ENCODE peak calls at places on chromosomes 16 and 17, in seven cellular contexts. O is CD8-positive, alpha-beta T cell; C is right lobe of liver; U is hepatocyte; T is heart right ventricle; Y is brain microvascular endothelial cell; I is GM23248. W is an unnamed sample.

GRCh38 chr17:51604299-51605020 is 344.1 kb downstream of the UTP18 start:
- DNase-seq in O (no peak), C (no peak), U (no peak), T (no peak), Y (no peak), I (no peak), W (no peak)

GRCh38 chr16:86783626-86784266 is 205.4 kb downstream of the FOXL1 start:
- DNase-seq in O (no peak), C (no peak), U (no peak), T (no peak), Y (no peak), I (peak), W (no peak)

GRCh38 chr16:70490261-70490660 is 33.1 kb downstream of the COG4 start:
- DNase-seq in O (no peak), C (no peak), U (no peak), T (no peak), Y (no peak), I (no peak), W (no peak)

GRCh38 chr17:7740481-7741001 is 23.0 kb downstream of the DNAH2 start:
- DNase-seq in O (no peak), C (peak), U (no peak), T (peak), Y (no peak), I (no peak), W (no peak)

GRCh38 chr17:17103160-17103559 is 60.9 kb downstream of the MPRIP start:
- DNase-seq in O (no peak), C (peak), U (no peak), T (no peak), Y (no peak), I (no peak), W (no peak)

GRCh38 chr16:88927010-88927409 is 50.0 kb downstream of the CBFA2T3 start:
- DNase-seq in O (no peak), C (no peak), U (no peak), T (no peak), Y (no peak), I (no peak), W (peak)

GRCh38 chr16:46658925-46659324 is 30.1 kb downstream of the VPS35 start:
- DNase-seq in O (no peak), C (peak), U (no peak), T (no peak), Y (no peak), I (no peak), W (no peak)

GRCh38 chr17:82745524-82745923 is 6.3 kb upstream of the TBCD start:
- DNase-seq in O (no peak), C (peak), U (no peak), T (no peak), Y (no peak), I (no peak), W (no peak)

GRCh38 chr16:14284371-14284770 is 213.3 kb downstream of the MRTFB start:
- DNase-seq in O (no peak), C (no peak), U (no peak), T (no peak), Y (no peak), I (no peak), W (no peak)

GRCh38 chr16:14283786-14284185 is 212.7 kb downstream of the MRTFB start:
- DNase-seq in O (no peak), C (no peak), U (no peak), T (no peak), Y (no peak), I (no peak), W (no peak)

GRCh38 chr16:14284930-14285541 is 213.9 kb downstream of the MRTFB start:
- DNase-seq in O (peak), C (peak), U (peak), T (no peak), Y (peak), I (peak), W (peak)

GRCh38 chr16:14285542-14286380 is 214.6 kb downstream of the MRTFB start:
- DNase-seq in O (peak), C (peak), U (peak), T (peak), Y (peak), I (peak), W (peak)

DNA sequence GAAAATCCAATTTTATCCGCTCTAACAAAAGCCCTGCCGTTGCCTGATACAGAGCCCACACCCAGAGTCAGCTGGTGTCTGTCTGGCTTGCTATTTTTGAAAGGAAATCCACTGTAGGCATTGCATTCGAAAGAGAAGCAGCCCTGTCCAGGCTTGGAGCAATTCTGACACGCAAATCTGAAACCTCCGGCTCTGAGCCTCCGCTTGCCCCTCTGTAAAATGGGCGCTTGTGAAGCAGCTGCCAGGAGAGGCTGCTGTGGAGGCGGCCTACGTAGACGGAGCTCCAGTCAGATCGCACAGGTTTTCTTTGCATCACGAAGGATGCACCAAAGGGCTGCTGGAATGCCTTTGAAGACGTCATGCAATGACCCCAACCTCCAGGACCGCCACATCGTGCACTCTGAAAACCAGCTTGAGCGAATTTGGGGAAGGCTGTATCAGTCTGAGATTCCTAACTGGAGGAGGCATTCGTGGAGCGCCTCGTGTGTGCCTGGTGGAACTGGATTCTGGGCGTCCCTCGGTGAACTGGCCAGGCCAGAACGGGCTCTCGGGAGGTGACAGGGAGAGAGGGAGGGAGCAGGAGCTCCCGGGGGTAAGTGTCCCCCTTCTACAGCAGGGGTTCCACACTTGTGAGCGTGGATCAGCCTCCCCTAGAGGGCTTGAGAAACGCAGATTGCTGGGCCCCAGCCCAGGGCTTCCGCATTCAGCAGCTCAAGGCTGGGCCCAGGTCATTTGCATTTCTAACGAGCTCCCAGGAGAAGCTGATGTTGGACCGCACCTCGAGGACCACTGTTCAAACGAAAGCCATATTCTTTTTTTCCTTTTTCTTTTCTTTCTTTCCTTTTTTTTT is 215.5 kb downstream of the MRTFB start:
- DNase-seq in O (no peak), C (no peak), U (peak), T (no peak), Y (no peak), I (peak), W (peak)
- H3K27ac ChIP-seq in O (no peak), C (no peak), U (peak), T (no peak), Y (no peak), I (peak), W (no peak)

GRCh38 chr17:42458497-42459255 is at the start of gene ATP6V0A1:
- DNase-seq in O (peak), C (peak), U (peak), T (peak), Y (peak), I (peak), W (peak)

GRCh38 chr17:42459256-42459982 is 741 bp downstream of the ATP6V0A1 start:
- DNase-seq in O (no peak), C (peak), U (peak), T (peak), Y (peak), I (peak), W (peak)

GRCh38 chr17:42460371-42460770 is 1.7 kb downstream of the ATP6V0A1 start:
- DNase-seq in O (no peak), C (no peak), U (no peak), T (no peak), Y (no peak), I (no peak), W (no peak)

GRCh38 chr17:42457107-42457787 is 1.4 kb upstream of the ATP6V0A1 start:
- DNase-seq in O (no peak), C (no peak), U (no peak), T (no peak), Y (no peak), I (peak), W (no peak)

DNA sequence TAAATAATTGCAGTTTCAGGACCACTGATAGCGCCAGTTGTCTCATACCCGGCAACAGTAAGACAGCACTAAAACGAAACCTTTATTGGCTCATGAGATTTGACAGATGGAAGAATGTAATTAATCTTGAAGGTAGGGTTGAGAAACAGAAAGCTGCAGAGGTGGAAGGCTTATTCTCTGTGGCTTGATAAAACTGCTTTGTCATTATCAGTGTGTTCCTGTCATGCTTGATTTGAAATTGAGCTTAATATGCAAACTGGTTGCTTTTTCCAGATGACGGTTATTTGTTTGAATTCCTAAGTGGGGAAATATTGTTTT is 1.3 kb downstream of the ATP6V0A1 start:
- DNase-seq in O (no peak), C (no peak), U (peak), T (no peak), Y (peak), I (peak), W (peak)
- H3K27ac ChIP-seq in O (no peak), C (peak), U (peak), T (no peak), Y (peak), I (peak), W (no peak)

DNA sequence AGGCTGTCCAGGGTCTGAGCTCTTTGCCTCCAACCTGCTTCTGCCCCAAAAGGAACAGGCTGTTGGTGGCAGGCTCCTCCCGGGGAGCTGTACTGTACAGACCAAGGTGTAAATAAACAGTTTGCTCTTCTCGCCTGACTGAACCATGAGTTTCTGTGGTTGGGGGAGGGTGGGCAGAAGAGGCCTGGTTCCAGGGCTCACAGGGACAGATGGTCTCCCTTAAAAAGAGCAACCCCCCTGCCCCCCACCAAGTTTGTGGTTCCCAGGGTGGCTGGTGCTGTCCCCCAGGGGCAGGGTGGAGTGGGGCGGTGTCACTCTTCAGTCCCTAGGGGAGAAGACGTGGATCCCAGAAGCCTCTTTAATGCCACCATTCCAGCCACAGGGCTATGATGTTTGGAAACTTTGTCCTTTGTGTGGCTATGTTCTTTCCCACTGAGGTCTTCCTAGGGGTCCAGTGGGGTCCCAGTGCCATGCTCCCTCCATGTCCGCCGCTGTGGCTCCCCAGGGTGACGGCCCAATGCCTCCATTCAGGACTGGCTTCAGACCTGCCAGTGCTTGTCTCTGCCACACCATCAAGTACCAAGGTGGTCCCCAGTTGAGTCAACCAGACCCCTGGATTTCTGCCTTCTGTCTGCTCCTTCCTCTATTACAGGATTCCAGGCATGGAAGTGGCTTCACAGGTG is 146.7 kb downstream of the RAB11FIP4 start:
- DNase-seq in O (no peak), C (no peak), U (no peak), T (no peak), Y (no peak), I (no peak), W (no peak)
- H3K27ac ChIP-seq in O (no peak), C (no peak), U (peak), T (no peak), Y (no peak), I (no peak), W (no peak)

DNA sequence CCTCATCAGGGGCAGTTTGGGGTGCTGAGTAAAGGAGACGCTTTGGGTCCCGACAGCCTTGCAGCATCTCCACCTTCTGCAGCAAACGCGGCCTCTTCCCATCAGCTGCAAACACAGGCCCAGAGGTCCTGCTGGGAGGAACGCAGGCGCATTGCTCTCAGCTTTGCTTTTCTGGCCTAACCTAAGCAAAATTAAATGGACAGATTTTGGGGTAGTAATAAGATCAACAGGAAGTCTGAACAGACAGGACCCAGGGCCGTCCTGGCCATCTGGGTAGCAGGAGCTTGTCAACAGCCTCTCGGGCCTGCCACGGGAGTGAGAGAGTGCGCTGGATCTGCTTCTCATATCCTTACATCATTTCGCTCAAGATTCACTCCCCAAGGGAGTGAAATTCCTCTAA is 7.2 kb downstream of the NUBP1 start:
- DNase-seq in O (no peak), C (no peak), U (no peak), T (no peak), Y (no peak), I (no peak), W (no peak)
- H3K27ac ChIP-seq in O (no peak), C (no peak), U (no peak), T (no peak), Y (no peak), I (no peak), W (no peak)

W was measured in small intestine.